ENCODE peak calls at places on chromosomes 11 and 22, in five cellular contexts. J is kidney tubule cell; O is CD4-positive, alpha-beta T cell; M is GM18507; A is RPMI8226. T is an unnamed sample.

GRCh38 chr11:82194521-82194920 is 539.1 kb downstream of the FAM181B start:
- DNase-seq in J (peak; percentile 28), O (no peak), M (no peak), A (peak; percentile 83), T (no peak)

GRCh38 chr11:16001899-16002426 is 354.4 kb downstream of the SOX6 start:
- DNase-seq in J (peak; percentile 57), O (no peak), M (no peak), A (peak; percentile 37), T (no peak)

GRCh38 chr11:35166369-35167360 is 27.7 kb downstream of the CD44 start:
- DNase-seq in J (peak; percentile 96), O (peak; percentile 16), M (no peak), A (no peak), T (peak; percentile 35)

GRCh38 chr11:66178871-66179270 is 89.6 kb upstream of the RAB1B start:
- DNase-seq in J (no peak), O (no peak), M (no peak), A (no peak), T (no peak)

GRCh38 chr11:76918941-76919386 is 58.2 kb downstream of the ACER3 start:
- DNase-seq in J (peak; percentile 61), O (no peak), M (no peak), A (peak; percentile 71), T (no peak)

GRCh38 chr11:108538502-108538901 is 40.3 kb upstream of the POGLUT3 start:
- DNase-seq in J (no peak), O (no peak), M (no peak), A (no peak), T (no peak)

GRCh38 chr11:129259950-129260349 is 67.8 kb upstream of the ARHGAP32 start:
- DNase-seq in J (peak; percentile 4), O (no peak), M (no peak), A (no peak), T (no peak)

GRCh38 chr11:61961570-61962212 is 5.7 kb downstream of the FTH1 start:
- DNase-seq in J (peak; percentile 92), O (no peak), M (no peak), A (no peak), T (no peak)

GRCh38 chr11:69605737-69606526 is 35.0 kb upstream of the CCND1 start:
- DNase-seq in J (no peak), O (no peak), M (no peak), A (no peak), T (no peak)

GRCh38 chr11:123977731-123978347 is at the start of gene OR10S1:
- DNase-seq in J (peak; percentile 13), O (no peak), M (no peak), A (no peak), T (no peak)

GRCh38 chr11:112524808-112525207 is 264.1 kb upstream of the PLET1 start:
- DNase-seq in J (no peak), O (no peak), M (no peak), A (peak; percentile 52), T (no peak)

GRCh38 chr22:39434721-39435120 is 22.1 kb upstream of the MGAT3 start:
- DNase-seq in J (no peak), O (no peak), M (no peak), A (no peak), T (no peak)

GRCh38 chr11:103959279-103959930 is 77.0 kb upstream of the DDI1 start:
- DNase-seq in J (peak; percentile 45), O (no peak), M (no peak), A (no peak), T (no peak)

GRCh38 chr11:73818838-73819237 is 31.2 kb downstream of the MRPL48 start:
- DNase-seq in J (peak; percentile 2), O (no peak), M (no peak), A (no peak), T (no peak)

GRCh38 chr22:39349967-39350802 is at the start of gene SYNGR1:
- DNase-seq in J (no peak), O (no peak), M (no peak), A (no peak), T (no peak)

T was measured in activated T-helper 2 cell treated with anti-CD3 and anti-CD28 coated beads, Interferon-gamma antibody, Interleukin-2, Interleukin-4, amounts not matched to agents 10 μg/mL and 5 μg/mL and 100 μg/mL, durations not matched to agents 14 hours and 24 hours and 36 hours.